ENCODE peak calls at places on chromosomes 1 and 21, in nine cellular contexts. Z is SJCRH30; Y is brain microvascular endothelial cell; M is astrocyte of the spinal cord; E is cardiac muscle cell; H is mucosa of descending colon; D is CD4-positive, CD25-positive, alpha-beta regulatory T cell; B is cardiac fibroblast; W is GM12865. N is an unnamed sample.

GRCh38 chr1:203557390-203557789 is 63.4 kb downstream of the OPTC start:
- DNase-seq in Y (peak; percentile 53), W (no peak), H (no peak), M (no peak), B (peak; percentile 63), D (no peak), E (no peak), Z (no peak), N (peak; percentile 57)

GRCh38 chr1:107262472-107263286 is 121.8 kb downstream of the NTNG1 start:
- DNase-seq in H (no peak), Y (peak; percentile 1), D (no peak), B (no peak), E (no peak), M (peak; percentile 25), W (no peak), Z (no peak), N (no peak)

GRCh38 chr1:186302378-186302920 is 72.6 kb downstream of the TPR start:
- DNase-seq in Z (no peak), Y (no peak), H (no peak), E (no peak), M (no peak), B (no peak), W (no peak), D (no peak), N (peak; percentile 34)

GRCh38 chr1:178275553-178275952 is 181.6 kb downstream of the RASAL2 start:
- DNase-seq in B (peak; percentile 38), D (no peak), E (no peak), W (no peak), Y (no peak), Z (no peak), H (no peak), M (peak; percentile 5), N (peak; percentile 38)

GRCh38 chr1:219324629-219325367 is 151.1 kb downstream of the LYPLAL1 start:
- DNase-seq in H (no peak), M (peak; percentile 94), D (no peak), Z (peak; percentile 52), E (no peak), W (peak; percentile 56), Y (peak; percentile 90), B (peak; percentile 96), N (peak; percentile 85)

GRCh38 chr1:40401427-40402201 is 28.1 kb downstream of the SMAP2 start:
- DNase-seq in M (no peak), B (no peak), Z (no peak), W (peak; percentile 58), D (no peak), H (no peak), E (no peak), Y (no peak), N (no peak)

GRCh38 chr1:167095368-167095767 is 1.5 kb downstream of the STYXL2 start:
- DNase-seq in B (peak; percentile 46), D (no peak), Y (peak; percentile 73), E (no peak), H (no peak), Z (peak; percentile 71), W (no peak), M (peak; percentile 65), N (peak; percentile 33)

GRCh38 chr1:235532350-235532749 is 28.1 kb upstream of the B3GALNT2 start:
- DNase-seq in E (no peak), D (no peak), Y (peak; percentile 55), H (no peak), M (no peak), Z (no peak), W (no peak), B (peak; percentile 75), N (peak; percentile 58)

GRCh38 chr1:47755368-47755990 is 241.7 kb downstream of the TRABD2B start:
- DNase-seq in D (peak; percentile 6), B (no peak), W (peak; percentile 70), Z (no peak), M (no peak), E (peak; percentile 48), Y (no peak), H (peak; percentile 85), N (no peak)

GRCh38 chr1:205319081-205320018 is 2.2 kb downstream of the NUAK2 start:
- DNase-seq in Z (no peak), D (peak; percentile 33), M (peak; percentile 79), W (no peak), Y (no peak), E (no peak), H (peak; percentile 93), B (peak; percentile 81), N (peak; percentile 82)
- H3K4me3 ChIP-seq in Z (no peak overlapping the region), D (peak overlapping the region; percentile 91), M (peak overlapping the region; percentile 30), W (peak overlapping the region; percentile 15), Y (peak overlapping the region; percentile 42), E (no peak overlapping the region), H (no peak overlapping the region), B (peak overlapping the region; percentile 42), N (peak overlapping the region; percentile 33)

GRCh38 chr21:20661745-20662470 is 336.3 kb upstream of the NCAM2 start:
- DNase-seq in B (no peak), H (no peak), E (no peak), D (no peak), M (peak; percentile 6), Z (no peak), Y (no peak), W (no peak), N (no peak)
- H3K4me3 ChIP-seq in B (no peak overlapping the region), H (no peak overlapping the region), E (no peak overlapping the region), D (no peak overlapping the region), M (no peak overlapping the region), Z (no peak overlapping the region), Y (no peak overlapping the region), W (no peak overlapping the region), N (no peak overlapping the region)

DNA sequence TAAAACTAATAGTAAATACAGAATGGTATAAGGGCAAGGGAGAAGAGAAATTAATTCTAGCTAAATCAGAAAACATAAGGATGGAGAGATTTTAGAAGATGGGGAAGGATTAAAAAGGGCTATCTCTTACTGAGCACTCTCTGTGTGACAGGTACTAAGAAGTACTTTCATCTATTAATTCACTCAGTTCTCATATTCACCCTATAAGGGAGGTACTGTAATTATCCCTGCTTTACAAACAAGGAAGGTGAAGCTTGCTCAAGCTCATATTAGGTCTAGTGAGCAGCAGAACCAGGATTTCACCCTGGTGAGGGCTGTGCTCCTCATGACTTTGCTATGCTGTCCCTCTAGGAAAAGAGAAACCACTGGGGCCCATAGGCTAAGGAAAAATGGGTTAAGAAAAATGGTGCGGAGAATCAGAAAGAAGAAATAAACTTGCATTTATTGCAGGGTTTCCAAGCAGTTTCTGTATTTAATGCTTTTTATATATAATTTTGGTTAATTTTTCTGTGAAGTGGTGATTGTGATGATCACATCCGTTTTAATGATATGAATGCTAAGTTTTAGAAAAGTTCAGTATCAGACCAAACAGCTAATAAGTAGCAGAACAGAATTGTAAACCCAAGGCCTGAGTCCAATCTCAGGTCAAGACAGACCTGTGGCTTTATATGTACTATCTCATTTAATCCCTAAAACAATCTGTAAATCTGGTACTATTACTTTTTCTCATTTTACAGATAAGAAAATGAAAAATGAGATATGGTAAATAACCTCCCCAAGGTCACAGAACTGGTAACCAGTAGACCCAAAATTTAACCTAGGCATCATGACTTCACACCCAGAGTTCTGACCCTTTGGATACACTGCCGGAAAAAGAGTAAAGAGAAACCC is 1.7 kb downstream of the PCNX2 start:
- DNase-seq in Z (no peak), M (no peak), B (no peak), D (no peak), W (no peak), H (no peak), Y (no peak), E (no peak), N (no peak)
- H3K4me3 ChIP-seq in Z (no peak overlapping the region), M (no peak overlapping the region), B (no peak overlapping the region), D (no peak overlapping the region), W (no peak overlapping the region), H (no peak overlapping the region), Y (no peak overlapping the region), E (no peak overlapping the region), N (no peak overlapping the region)

GRCh38 chr1:42943728-42944127 is 14.9 kb downstream of the SLC2A1 start:
- DNase-seq in E (no peak), M (no peak), B (no peak), Y (no peak), Z (no peak), D (no peak), W (no peak), H (no peak), N (no peak)
- H3K4me3 ChIP-seq in E (no peak overlapping the region), M (no peak overlapping the region), B (no peak overlapping the region), Y (no peak overlapping the region), Z (no peak overlapping the region), D (no peak overlapping the region), W (no peak overlapping the region), H (no peak overlapping the region), N (no peak overlapping the region)

DNA sequence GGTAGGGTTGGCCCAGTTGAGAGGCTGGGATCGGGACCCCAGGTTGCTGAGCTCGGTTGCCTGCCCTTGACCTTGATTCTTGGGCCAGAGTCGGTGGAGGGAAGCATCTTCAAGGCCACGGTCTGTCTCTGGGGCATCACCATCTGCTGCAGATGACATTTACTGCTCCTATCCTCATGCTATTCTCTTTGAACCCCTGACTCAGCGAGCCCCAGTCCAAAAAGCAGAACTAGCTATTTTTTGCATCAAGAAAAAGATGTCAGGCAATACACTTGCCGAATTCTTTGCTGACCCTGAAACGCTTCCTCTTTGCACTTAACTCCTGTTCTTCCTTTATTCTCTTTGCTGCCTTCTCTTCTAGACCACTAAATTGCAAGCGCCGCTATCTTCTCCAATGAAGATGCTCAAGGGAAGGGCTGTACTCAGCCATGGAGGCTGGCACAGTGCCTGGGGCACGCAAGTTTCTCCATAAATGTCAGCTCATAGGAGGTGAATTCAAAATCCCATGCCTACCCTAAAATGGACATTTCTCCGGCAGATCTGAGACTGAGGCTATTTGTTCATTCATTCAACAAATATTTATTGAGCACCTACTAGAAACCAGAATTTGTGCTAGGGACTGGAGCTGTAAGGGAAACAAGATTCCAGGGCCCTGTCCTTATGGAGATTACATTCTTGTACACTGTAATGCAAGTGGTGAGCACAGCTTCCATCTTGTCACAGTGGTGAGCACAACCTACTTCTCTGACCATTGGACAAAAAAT is 20.5 kb upstream of the CAPZB start:
- DNase-seq in Z (no peak), W (peak; percentile 30), H (no peak), B (no peak), E (no peak), Y (no peak), D (no peak), M (no peak), N (no peak)
- H3K4me3 ChIP-seq in Z (no peak overlapping the region), W (no peak overlapping the region), H (no peak overlapping the region), B (peak overlapping the region; percentile 1), E (no peak overlapping the region), Y (no peak overlapping the region), D (no peak overlapping the region), M (no peak overlapping the region), N (no peak overlapping the region)

DNA sequence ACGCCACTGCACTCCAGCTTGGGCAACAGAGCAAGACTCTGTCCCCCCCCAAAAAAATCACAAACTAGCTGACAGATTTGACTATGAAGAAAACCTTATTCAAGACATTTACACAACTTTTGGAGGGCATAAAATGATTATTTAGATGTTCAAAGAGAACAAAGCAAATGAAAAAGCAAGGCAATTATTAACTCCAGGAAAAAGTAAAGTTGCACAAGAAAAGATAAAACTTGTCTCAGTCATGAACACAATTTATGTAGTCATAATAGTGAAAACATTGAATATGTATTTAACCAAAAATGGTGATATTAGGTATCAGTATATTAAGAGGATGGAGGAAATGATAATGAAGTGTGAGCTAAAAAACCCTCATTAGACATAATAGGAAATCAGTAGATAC is 11.9 kb upstream of the TARDBP start:
- DNase-seq in M (no peak), B (no peak), D (no peak), E (no peak), Z (no peak), H (no peak), W (no peak), Y (no peak), N (no peak)
- H3K4me3 ChIP-seq in M (no peak overlapping the region), B (no peak overlapping the region), D (no peak overlapping the region), E (no peak overlapping the region), Z (no peak overlapping the region), H (no peak overlapping the region), W (no peak overlapping the region), Y (no peak overlapping the region), N (no peak overlapping the region)

N was measured in fibroblast of villous mesenchyme.